ENCODE peak calls at places on chromosomes 16 and 17, in five cellular contexts. One of them, this sample, is unnamed.

GRCh38 chr16:50188619-50189136 is 35.6 kb downstream of the TENT4B start:
- DNase-seq in cardiac muscle cell: no peak
- DNase-seq in GM20000: no peak
- DNase-seq in coronary artery: no peak
- DNase-seq in spleen: no peak
- DNase-seq in this sample: no peak

GRCh38 chr17:3730881-3731429 is 7.3 kb downstream of the HASPIN start:
- DNase-seq in coronary artery: no peak
- DNase-seq in GM20000: no peak
- DNase-seq in cardiac muscle cell: peak; percentile 72
- DNase-seq in spleen: no peak
- DNase-seq in this sample: no peak

GRCh38 chr16:75236736-75237397 is 14.6 kb downstream of the BCAR1 start:
- DNase-seq in GM20000: no peak
- DNase-seq in spleen: no peak
- DNase-seq in cardiac muscle cell: no peak
- DNase-seq in coronary artery: no peak
- DNase-seq in this sample: no peak

GRCh38 chr16:87027056-87027616 is 290.1 kb downstream of the C16orf95 start:
- DNase-seq in GM20000: no peak
- DNase-seq in coronary artery: peak; percentile 66
- DNase-seq in cardiac muscle cell: no peak
- DNase-seq in spleen: peak; percentile 42
- DNase-seq in this sample: no peak

GRCh38 chr16:85428168-85428898 is 184.8 kb upstream of the GSE1 start:
- DNase-seq in GM20000: peak; percentile 86
- DNase-seq in cardiac muscle cell: peak; percentile 34
- DNase-seq in coronary artery: no peak
- DNase-seq in spleen: peak; percentile 85
- DNase-seq in this sample: no peak

GRCh38 chr17:56499799-56500388 is 93.6 kb upstream of the NOG start:
- DNase-seq in coronary artery: no peak
- DNase-seq in spleen: no peak
- DNase-seq in GM20000: no peak
- DNase-seq in cardiac muscle cell: peak; percentile 21
- DNase-seq in this sample: no peak

GRCh38 chr16:8588703-8589292 is 1.5 kb downstream of the TMEM114 start:
- DNase-seq in coronary artery: no peak
- DNase-seq in GM20000: no peak
- DNase-seq in cardiac muscle cell: no peak
- DNase-seq in spleen: no peak
- DNase-seq in this sample: no peak

GRCh38 chr17:68238894-68239293 is 8.9 kb upstream of the AMZ2 start:
- DNase-seq in spleen: no peak
- DNase-seq in GM20000: no peak
- DNase-seq in coronary artery: peak; percentile 21
- DNase-seq in cardiac muscle cell: no peak
- DNase-seq in this sample: no peak

DNA sequence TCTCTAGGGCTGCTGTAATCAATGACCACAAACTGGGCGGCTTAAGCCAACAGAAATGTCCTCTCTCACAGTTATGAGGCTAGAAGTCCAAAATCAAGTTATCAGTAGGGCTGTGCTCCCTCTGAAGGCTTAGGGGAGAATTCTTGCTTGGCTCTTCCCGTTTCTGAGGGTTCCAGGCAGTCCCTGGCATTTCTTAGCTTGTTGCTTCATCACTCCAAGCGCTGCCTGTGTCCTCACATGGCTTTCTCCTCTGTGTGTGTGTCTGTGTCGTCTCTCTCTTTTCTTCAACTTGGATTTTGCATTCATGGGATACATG is 13.7 kb upstream of the CDC42EP4 start:
- DNase-seq in coronary artery: no peak
- DNase-seq in spleen: no peak
- DNase-seq in GM20000: no peak
- DNase-seq in cardiac muscle cell: peak; percentile 95
- DNase-seq in this sample: no peak
- TF ChIP-seq CTCF in coronary artery: no peak
- TF ChIP-seq CTCF in spleen: no peak
- TF ChIP-seq CTCF in GM20000: no peak
- TF ChIP-seq CTCF in cardiac muscle cell: peak; percentile 49
- TF ChIP-seq CTCF in this sample: no peak

GRCh38 chr17:35188111-35188510 is 6.1 kb downstream of the SLC35G3 start:
- DNase-seq in GM20000: no peak
- DNase-seq in cardiac muscle cell: no peak
- DNase-seq in coronary artery: no peak
- DNase-seq in spleen: no peak
- DNase-seq in this sample: no peak

GRCh38 chr17:35189291-35189690 is 4.9 kb downstream of the SLC35G3 start:
- DNase-seq in cardiac muscle cell: peak; percentile 29
- DNase-seq in coronary artery: no peak
- DNase-seq in GM20000: no peak
- DNase-seq in spleen: no peak
- DNase-seq in this sample: no peak

GRCh38 chr17:35184274-35184673 is 9.9 kb downstream of the SLC35G3 start:
- DNase-seq in cardiac muscle cell: no peak
- DNase-seq in GM20000: no peak
- DNase-seq in spleen: no peak
- DNase-seq in coronary artery: no peak
- DNase-seq in this sample: no peak

GRCh38 chr17:35185849-35186248 is 8.3 kb downstream of the SLC35G3 start:
- DNase-seq in spleen: no peak
- DNase-seq in coronary artery: no peak
- DNase-seq in GM20000: peak; percentile 54
- DNase-seq in cardiac muscle cell: no peak
- DNase-seq in this sample: no peak

GRCh38 chr17:35187481-35187880 is 6.7 kb downstream of the SLC35G3 start:
- DNase-seq in GM20000: no peak
- DNase-seq in coronary artery: no peak
- DNase-seq in spleen: no peak
- DNase-seq in cardiac muscle cell: no peak
- DNase-seq in this sample: no peak
- TF ChIP-seq CTCF in GM20000: no peak
- TF ChIP-seq CTCF in coronary artery: no peak
- TF ChIP-seq CTCF in spleen: no peak
- TF ChIP-seq CTCF in cardiac muscle cell: no peak
- TF ChIP-seq CTCF in this sample: no peak

DNA sequence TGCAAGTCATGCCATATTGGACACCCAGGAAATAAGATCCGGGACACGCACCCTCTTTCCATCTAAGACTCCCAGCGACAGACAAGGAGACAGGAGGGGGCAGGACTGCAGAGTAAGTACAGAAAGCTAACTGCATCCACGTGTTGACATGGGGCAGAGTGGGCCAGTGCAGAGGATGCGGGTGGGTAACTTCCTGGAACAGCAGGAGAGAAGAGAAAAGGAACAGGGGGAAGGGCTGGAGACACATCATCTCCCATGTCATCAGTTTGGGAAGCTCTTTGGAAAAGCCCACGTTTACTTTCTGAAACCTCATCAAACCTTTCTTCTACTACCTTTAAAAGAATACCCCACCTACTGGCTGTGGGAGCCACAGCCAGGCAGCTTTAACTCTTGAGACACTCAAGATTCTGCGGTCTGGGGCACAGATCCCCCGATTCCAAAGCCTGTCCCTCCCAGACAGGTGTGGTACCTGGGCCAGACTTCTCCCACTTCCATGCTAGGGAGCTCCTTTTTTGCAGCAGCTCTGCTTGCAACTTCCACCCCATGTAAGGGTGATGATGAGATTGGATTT is 273.5 kb upstream of the RPL38 start:
- DNase-seq in GM20000: no peak
- DNase-seq in spleen: no peak
- DNase-seq in cardiac muscle cell: no peak
- DNase-seq in coronary artery: no peak
- DNase-seq in this sample: no peak
- TF ChIP-seq CTCF in GM20000: no peak
- TF ChIP-seq CTCF in spleen: no peak
- TF ChIP-seq CTCF in cardiac muscle cell: no peak
- TF ChIP-seq CTCF in coronary artery: no peak
- TF ChIP-seq CTCF in this sample: peak; percentile 16

GRCh38 chr17:81189670-81190530 is 23.9 kb upstream of the AATK start:
- DNase-seq in GM20000: no peak
- DNase-seq in coronary artery: no peak
- DNase-seq in spleen: no peak
- DNase-seq in cardiac muscle cell: peak; percentile 7
- DNase-seq in this sample: no peak
- TF ChIP-seq CTCF in GM20000: no peak
- TF ChIP-seq CTCF in coronary artery: no peak
- TF ChIP-seq CTCF in spleen: no peak
- TF ChIP-seq CTCF in cardiac muscle cell: no peak
- TF ChIP-seq CTCF in this sample: peak; percentile 36

DNA sequence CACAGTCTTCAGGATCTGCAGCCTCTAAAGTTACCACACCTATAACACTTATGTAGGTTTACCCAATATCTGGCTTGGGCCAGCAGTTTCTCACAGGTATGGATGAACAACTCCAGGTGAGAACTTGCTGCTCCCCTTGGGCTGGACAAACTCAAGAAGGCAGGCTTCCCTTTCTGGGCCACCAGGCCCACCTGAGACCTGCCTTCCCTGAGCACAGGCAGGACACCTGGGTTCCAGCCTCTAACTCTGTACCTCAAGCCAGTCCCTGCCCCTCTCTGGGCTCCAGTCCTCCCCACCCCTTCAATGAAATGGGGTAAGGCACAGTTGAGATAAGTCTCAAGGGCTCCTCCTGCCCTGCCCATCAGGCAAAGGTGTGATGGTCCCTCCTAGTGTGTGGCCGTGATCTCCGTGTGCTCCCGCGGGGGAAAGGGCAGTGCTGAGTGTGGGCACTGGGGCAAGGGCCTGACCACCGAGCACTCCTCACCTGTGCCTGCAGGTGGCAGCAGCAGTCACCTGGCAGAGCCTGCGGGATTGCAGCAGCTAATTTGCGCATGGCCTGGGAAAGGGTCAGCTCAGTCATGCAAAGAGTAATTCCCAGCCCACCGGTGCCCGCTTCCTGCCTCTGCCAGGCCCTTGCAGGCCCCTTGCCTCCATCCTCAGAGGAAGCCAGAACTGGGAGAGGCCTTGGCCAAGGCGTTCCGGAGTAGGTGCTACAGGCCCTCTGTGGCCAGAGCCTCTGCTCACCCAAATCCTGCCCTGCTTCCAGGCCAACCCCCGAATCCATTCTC is 28.2 kb upstream of the ADGRG1 start:
- DNase-seq in GM20000: peak; percentile 60
- DNase-seq in coronary artery: peak; percentile 69
- DNase-seq in cardiac muscle cell: peak; percentile 60
- DNase-seq in spleen: peak; percentile 87
- DNase-seq in this sample: peak; percentile 72
- TF ChIP-seq CTCF in GM20000: peak; percentile 83
- TF ChIP-seq CTCF in coronary artery: no peak
- TF ChIP-seq CTCF in cardiac muscle cell: peak; percentile 73
- TF ChIP-seq CTCF in spleen: peak; percentile 51
- TF ChIP-seq CTCF in this sample: peak; percentile 79

DNA sequence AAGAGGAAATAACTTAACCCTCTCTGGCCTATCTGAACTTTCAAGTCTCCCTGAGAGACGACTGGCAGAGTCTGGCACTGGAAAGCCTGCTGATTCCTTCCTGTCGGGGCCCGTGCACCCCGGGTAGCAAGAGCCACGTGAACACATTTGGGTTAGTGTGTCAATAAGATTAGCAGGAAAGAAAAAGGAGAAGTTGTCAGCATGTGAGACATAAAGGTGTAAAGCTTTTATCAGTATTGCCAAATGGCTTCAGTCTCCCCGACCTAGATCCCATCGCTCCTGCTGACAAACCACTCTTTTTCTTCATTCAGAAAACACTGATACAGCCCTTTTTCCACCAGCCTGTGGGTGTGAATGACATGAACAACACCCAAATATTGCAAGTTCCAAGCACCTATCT is 74.4 kb downstream of the CCT6B start:
- DNase-seq in GM20000: no peak
- DNase-seq in spleen: no peak
- DNase-seq in coronary artery: no peak
- DNase-seq in cardiac muscle cell: no peak
- DNase-seq in this sample: no peak
- TF ChIP-seq CTCF in GM20000: no peak
- TF ChIP-seq CTCF in spleen: no peak
- TF ChIP-seq CTCF in coronary artery: no peak
- TF ChIP-seq CTCF in cardiac muscle cell: no peak
- TF ChIP-seq CTCF in this sample: no peak

GRCh38 chr17:44916781-44917241 is 1.5 kb upstream of the GFAP start:
- DNase-seq in coronary artery: no peak
- DNase-seq in GM20000: no peak
- DNase-seq in spleen: peak; percentile 70
- DNase-seq in cardiac muscle cell: peak; percentile 61
- DNase-seq in this sample: no peak
- TF ChIP-seq CTCF in coronary artery: no peak
- TF ChIP-seq CTCF in GM20000: no peak
- TF ChIP-seq CTCF in spleen: no peak
- TF ChIP-seq CTCF in cardiac muscle cell: no peak
- TF ChIP-seq CTCF in this sample: no peak

DNA sequence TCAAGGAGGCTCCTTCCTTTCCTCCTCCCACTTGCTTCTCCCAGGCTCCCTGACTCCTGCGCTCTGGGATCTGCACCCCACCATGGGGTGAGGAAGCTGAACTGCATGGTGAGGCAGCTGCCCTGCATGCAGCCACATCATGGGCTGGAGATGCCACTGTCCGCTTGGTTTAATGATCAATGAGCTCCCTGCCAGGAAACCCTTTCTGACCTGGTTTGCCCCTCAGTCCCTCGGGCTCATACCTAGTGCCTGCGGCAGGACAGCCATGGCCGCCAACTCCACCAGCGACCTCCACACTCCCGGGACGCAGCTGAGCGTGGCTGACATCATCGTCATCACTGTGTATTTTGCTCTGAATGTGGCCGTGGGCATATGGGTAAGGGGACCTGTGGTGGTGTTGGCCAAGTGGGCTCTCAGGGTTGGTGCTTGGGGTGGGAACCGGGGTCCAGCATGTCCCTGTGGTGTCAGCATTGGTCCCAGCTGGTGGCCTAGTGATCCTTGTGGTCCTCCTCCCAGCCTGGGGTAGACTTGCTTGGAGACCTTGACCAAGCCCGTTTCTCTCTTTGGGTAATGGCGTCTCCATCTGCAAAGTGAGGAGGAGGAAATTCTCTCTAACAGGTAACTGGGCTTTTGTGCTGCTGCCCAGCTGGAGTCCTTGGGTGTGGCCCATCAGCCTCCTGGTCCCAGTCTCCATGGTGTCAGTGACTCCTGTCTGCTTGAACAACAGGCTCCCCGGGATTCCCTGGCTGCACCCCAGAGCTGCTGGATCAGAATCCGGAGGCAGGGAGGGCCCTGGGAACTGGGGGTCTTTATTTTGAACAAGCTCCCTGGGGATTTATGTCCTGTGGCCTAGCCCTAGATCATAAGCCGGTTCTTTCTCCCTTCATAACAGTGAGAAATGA is at the start of gene SLC5A10:
- DNase-seq in GM20000: no peak
- DNase-seq in spleen: peak; percentile 63
- DNase-seq in coronary artery: no peak
- DNase-seq in cardiac muscle cell: no peak
- DNase-seq in this sample: no peak
- TF ChIP-seq CTCF in GM20000: no peak
- TF ChIP-seq CTCF in spleen: no peak
- TF ChIP-seq CTCF in coronary artery: no peak
- TF ChIP-seq CTCF in cardiac muscle cell: peak; percentile 23
- TF ChIP-seq CTCF in this sample: peak; percentile 31

GRCh38 chr17:11240041-11240801 is 792 bp upstream of the SHISA6 start:
- DNase-seq in GM20000: no peak
- DNase-seq in spleen: no peak
- DNase-seq in cardiac muscle cell: no peak
- DNase-seq in coronary artery: peak; percentile 59
- DNase-seq in this sample: no peak
- TF ChIP-seq CTCF in GM20000: no peak
- TF ChIP-seq CTCF in spleen: no peak
- TF ChIP-seq CTCF in cardiac muscle cell: no peak
- TF ChIP-seq CTCF in coronary artery: no peak
- TF ChIP-seq CTCF in this sample: peak; percentile 51

This sample was measured in type B pancreatic cell.